ENCODE peak calls at places on chromosomes 3 and 15, in seven cellular contexts. One of them, this sample, is unnamed.

GRCh38 chr3:72655758-72656157 is 192.5 kb downstream of the SHQ1 start:
- DNase-seq in OCI-M1: no peak
- DNase-seq in iPS DF 19.7: no peak
- DNase-seq in body of pancreas: no peak
- DNase-seq in OCI-LY7: no peak
- DNase-seq in activated naive CD4-positive, alpha-beta T cell: no peak
- DNase-seq in AG20443: no peak
- DNase-seq in this sample: peak; percentile 14

GRCh38 chr15:39786444-39787056 is 3.9 kb upstream of the FSIP1 start:
- DNase-seq in activated naive CD4-positive, alpha-beta T cell: no peak
- DNase-seq in OCI-M1: peak; percentile 79
- DNase-seq in iPS DF 19.7: no peak
- DNase-seq in body of pancreas: no peak
- DNase-seq in AG20443: peak; percentile 39
- DNase-seq in OCI-LY7: peak; percentile 63
- DNase-seq in this sample: peak; percentile 79

GRCh38 chr15:101062471-101063171 is 143.5 kb downstream of the LRRK1 start:
- DNase-seq in OCI-LY7: peak; percentile 88
- DNase-seq in OCI-M1: no peak
- DNase-seq in AG20443: no peak
- DNase-seq in activated naive CD4-positive, alpha-beta T cell: no peak
- DNase-seq in iPS DF 19.7: peak; percentile 70
- DNase-seq in body of pancreas: no peak
- DNase-seq in this sample: no peak

GRCh38 chr3:126550488-126551051 is 8.2 kb downstream of the C3orf22 start:
- DNase-seq in body of pancreas: no peak
- DNase-seq in OCI-LY7: no peak
- DNase-seq in AG20443: peak; percentile 9
- DNase-seq in iPS DF 19.7: no peak
- DNase-seq in activated naive CD4-positive, alpha-beta T cell: no peak
- DNase-seq in OCI-M1: no peak
- DNase-seq in this sample: no peak

GRCh38 chr3:171835116-171835515 is 8.0 kb upstream of the TMEM212 start:
- DNase-seq in OCI-M1: peak; percentile 18
- DNase-seq in activated naive CD4-positive, alpha-beta T cell: no peak
- DNase-seq in body of pancreas: no peak
- DNase-seq in OCI-LY7: no peak
- DNase-seq in iPS DF 19.7: no peak
- DNase-seq in AG20443: no peak
- DNase-seq in this sample: no peak

GRCh38 chr3:6921041-6921440 is 60.1 kb downstream of the GRM7 start:
- DNase-seq in OCI-LY7: no peak
- DNase-seq in body of pancreas: peak; percentile 68
- DNase-seq in AG20443: no peak
- DNase-seq in activated naive CD4-positive, alpha-beta T cell: no peak
- DNase-seq in iPS DF 19.7: no peak
- DNase-seq in OCI-M1: no peak
- DNase-seq in this sample: peak; percentile 94

GRCh38 chr15:44775923-44776322 is 39.6 kb downstream of the TRIM69 start:
- DNase-seq in iPS DF 19.7: no peak
- DNase-seq in body of pancreas: no peak
- DNase-seq in OCI-M1: no peak
- DNase-seq in activated naive CD4-positive, alpha-beta T cell: no peak
- DNase-seq in OCI-LY7: peak; percentile 14
- DNase-seq in AG20443: no peak
- DNase-seq in this sample: no peak

GRCh38 chr15:43518073-43518761 is 809 bp downstream of the MAP1A start:
- DNase-seq in OCI-M1: peak; percentile 76
- DNase-seq in activated naive CD4-positive, alpha-beta T cell: no peak
- DNase-seq in AG20443: peak; percentile 62
- DNase-seq in body of pancreas: peak; percentile 21
- DNase-seq in OCI-LY7: peak; percentile 74
- DNase-seq in iPS DF 19.7: no peak
- DNase-seq in this sample: peak; percentile 71

GRCh38 chr3:5331567-5332269 is 144.2 kb downstream of the EDEM1 start:
- DNase-seq in AG20443: no peak
- DNase-seq in body of pancreas: no peak
- DNase-seq in OCI-LY7: no peak
- DNase-seq in OCI-M1: no peak
- DNase-seq in activated naive CD4-positive, alpha-beta T cell: no peak
- DNase-seq in iPS DF 19.7: no peak
- DNase-seq in this sample: no peak

GRCh38 chr15:85771276-85771675 is 23.4 kb downstream of the KLHL25 start:
- DNase-seq in OCI-LY7: no peak
- DNase-seq in OCI-M1: no peak
- DNase-seq in AG20443: no peak
- DNase-seq in activated naive CD4-positive, alpha-beta T cell: no peak
- DNase-seq in iPS DF 19.7: no peak
- DNase-seq in body of pancreas: no peak
- DNase-seq in this sample: no peak

GRCh38 chr3:123695731-123696640 is 111.1 kb upstream of the HACD2 start:
- DNase-seq in activated naive CD4-positive, alpha-beta T cell: no peak
- DNase-seq in body of pancreas: no peak
- DNase-seq in AG20443: no peak
- DNase-seq in OCI-LY7: no peak
- DNase-seq in iPS DF 19.7: no peak
- DNase-seq in OCI-M1: peak; percentile 5
- DNase-seq in this sample: no peak

GRCh38 chr3:128488995-128489859 is 3.8 kb downstream of the GATA2 start:
- DNase-seq in body of pancreas: peak; percentile 84
- DNase-seq in OCI-M1: peak; percentile 90
- DNase-seq in iPS DF 19.7: no peak
- DNase-seq in AG20443: peak; percentile 85
- DNase-seq in OCI-LY7: no peak
- DNase-seq in activated naive CD4-positive, alpha-beta T cell: no peak
- DNase-seq in this sample: peak; percentile 57

GRCh38 chr15:41367418-41367817 is 34.7 kb downstream of the NUSAP1 start:
- DNase-seq in OCI-LY7: no peak
- DNase-seq in AG20443: no peak
- DNase-seq in OCI-M1: no peak
- DNase-seq in body of pancreas: no peak
- DNase-seq in iPS DF 19.7: no peak
- DNase-seq in activated naive CD4-positive, alpha-beta T cell: no peak
- DNase-seq in this sample: no peak

GRCh38 chr3:177770821-177771220 is 573.5 kb upstream of the TBL1XR1 start:
- DNase-seq in AG20443: peak; percentile 22
- DNase-seq in activated naive CD4-positive, alpha-beta T cell: no peak
- DNase-seq in body of pancreas: no peak
- DNase-seq in iPS DF 19.7: no peak
- DNase-seq in OCI-LY7: no peak
- DNase-seq in OCI-M1: no peak
- DNase-seq in this sample: peak; percentile 76

GRCh38 chr15:67820992-67821783 is 4.1 kb upstream of the SKOR1 start:
- DNase-seq in activated naive CD4-positive, alpha-beta T cell: peak; percentile 18
- DNase-seq in body of pancreas: peak; percentile 59
- DNase-seq in iPS DF 19.7: no peak
- DNase-seq in AG20443: peak; percentile 89
- DNase-seq in OCI-M1: peak; percentile 23
- DNase-seq in OCI-LY7: no peak
- DNase-seq in this sample: peak; percentile 83

GRCh38 chr15:22232675-22233074 is 152.3 kb downstream of the OR4M2 start:
- DNase-seq in OCI-LY7: no peak
- DNase-seq in OCI-M1: no peak
- DNase-seq in iPS DF 19.7: no peak
- DNase-seq in body of pancreas: no peak
- DNase-seq in AG20443: no peak
- DNase-seq in activated naive CD4-positive, alpha-beta T cell: no peak
- DNase-seq in this sample: no peak

GRCh38 chr3:24237971-24238767 is 256.5 kb downstream of the THRB start:
- DNase-seq in iPS DF 19.7: peak; percentile 67
- DNase-seq in activated naive CD4-positive, alpha-beta T cell: peak; percentile 0
- DNase-seq in OCI-M1: peak; percentile 75
- DNase-seq in OCI-LY7: peak; percentile 75
- DNase-seq in AG20443: peak; percentile 74
- DNase-seq in body of pancreas: peak; percentile 54
- DNase-seq in this sample: peak; percentile 94

GRCh38 chr3:177197041-177197933 is at the start of gene TBL1XR1:
- DNase-seq in AG20443: peak; percentile 94
- DNase-seq in OCI-M1: peak; percentile 84
- DNase-seq in activated naive CD4-positive, alpha-beta T cell: peak; percentile 79
- DNase-seq in OCI-LY7: peak; percentile 94
- DNase-seq in body of pancreas: peak; percentile 95
- DNase-seq in iPS DF 19.7: peak; percentile 80
- DNase-seq in this sample: peak; percentile 98

GRCh38 chr3:72299321-72299802 is 514.4 kb upstream of the PROK2 start:
- DNase-seq in AG20443: peak; percentile 42
- DNase-seq in OCI-M1: no peak
- DNase-seq in activated naive CD4-positive, alpha-beta T cell: no peak
- DNase-seq in OCI-LY7: no peak
- DNase-seq in iPS DF 19.7: no peak
- DNase-seq in body of pancreas: no peak
- DNase-seq in this sample: peak; percentile 60

GRCh38 chr3:72127213-72127612 is 342.3 kb upstream of the PROK2 start:
- DNase-seq in activated naive CD4-positive, alpha-beta T cell: no peak
- DNase-seq in AG20443: no peak
- DNase-seq in iPS DF 19.7: no peak
- DNase-seq in OCI-LY7: no peak
- DNase-seq in OCI-M1: no peak
- DNase-seq in body of pancreas: no peak
- DNase-seq in this sample: no peak

GRCh38 chr3:120094776-120095225 is 554 bp upstream of the GSK3B start:
- DNase-seq in activated naive CD4-positive, alpha-beta T cell: peak; percentile 96
- DNase-seq in body of pancreas: peak; percentile 97
- DNase-seq in AG20443: peak; percentile 94
- DNase-seq in iPS DF 19.7: peak; percentile 99
- DNase-seq in OCI-M1: peak; percentile 99
- DNase-seq in OCI-LY7: peak; percentile 98
- DNase-seq in this sample: peak; percentile 100

GRCh38 chr3:156691920-156692319 is 17.5 kb downstream of the TIPARP start:
- DNase-seq in OCI-M1: no peak
- DNase-seq in activated naive CD4-positive, alpha-beta T cell: no peak
- DNase-seq in AG20443: peak; percentile 27
- DNase-seq in iPS DF 19.7: no peak
- DNase-seq in body of pancreas: no peak
- DNase-seq in OCI-LY7: no peak
- DNase-seq in this sample: peak; percentile 53

GRCh38 chr3:10977864-10978510 is 14.6 kb upstream of the SLC6A1 start:
- DNase-seq in body of pancreas: no peak
- DNase-seq in OCI-M1: no peak
- DNase-seq in iPS DF 19.7: no peak
- DNase-seq in AG20443: no peak
- DNase-seq in OCI-LY7: no peak
- DNase-seq in activated naive CD4-positive, alpha-beta T cell: no peak
- DNase-seq in this sample: peak; percentile 73

GRCh38 chr3:159872374-159873109 is 116.1 kb upstream of the IL12A start:
- DNase-seq in AG20443: peak; percentile 67
- DNase-seq in body of pancreas: no peak
- DNase-seq in iPS DF 19.7: no peak
- DNase-seq in OCI-M1: no peak
- DNase-seq in activated naive CD4-positive, alpha-beta T cell: no peak
- DNase-seq in OCI-LY7: no peak
- DNase-seq in this sample: peak; percentile 64

GRCh38 chr3:195425849-195426248 is 17.0 kb downstream of the ACAP2 start:
- DNase-seq in AG20443: no peak
- DNase-seq in body of pancreas: no peak
- DNase-seq in OCI-LY7: no peak
- DNase-seq in OCI-M1: no peak
- DNase-seq in iPS DF 19.7: no peak
- DNase-seq in activated naive CD4-positive, alpha-beta T cell: no peak
- DNase-seq in this sample: no peak

GRCh38 chr3:193737191-193737751 is 144.3 kb downstream of the OPA1 start:
- DNase-seq in OCI-M1: no peak
- DNase-seq in OCI-LY7: no peak
- DNase-seq in iPS DF 19.7: no peak
- DNase-seq in body of pancreas: peak; percentile 25
- DNase-seq in activated naive CD4-positive, alpha-beta T cell: no peak
- DNase-seq in AG20443: no peak
- DNase-seq in this sample: no peak

GRCh38 chr3:196186661-196187573 is 24.3 kb downstream of the ZDHHC19 start:
- DNase-seq in OCI-M1: no peak
- DNase-seq in activated naive CD4-positive, alpha-beta T cell: no peak
- DNase-seq in OCI-LY7: peak; percentile 68
- DNase-seq in AG20443: no peak
- DNase-seq in iPS DF 19.7: no peak
- DNase-seq in body of pancreas: no peak
- DNase-seq in this sample: no peak

GRCh38 chr15:69225355-69226027 is 65.1 kb downstream of the GLCE start:
- DNase-seq in OCI-M1: peak; percentile 67
- DNase-seq in OCI-LY7: peak; percentile 9
- DNase-seq in AG20443: peak; percentile 15
- DNase-seq in iPS DF 19.7: no peak
- DNase-seq in activated naive CD4-positive, alpha-beta T cell: no peak
- DNase-seq in body of pancreas: no peak
- DNase-seq in this sample: peak; percentile 20

GRCh38 chr3:194672876-194673275 is 885 bp upstream of the LSG1 start:
- DNase-seq in OCI-LY7: no peak
- DNase-seq in iPS DF 19.7: no peak
- DNase-seq in OCI-M1: no peak
- DNase-seq in activated naive CD4-positive, alpha-beta T cell: no peak
- DNase-seq in AG20443: no peak
- DNase-seq in body of pancreas: no peak
- DNase-seq in this sample: no peak

GRCh38 chr3:140180603-140181002 is 245.6 kb downstream of the CLSTN2 start:
- DNase-seq in activated naive CD4-positive, alpha-beta T cell: no peak
- DNase-seq in body of pancreas: no peak
- DNase-seq in AG20443: no peak
- DNase-seq in OCI-LY7: no peak
- DNase-seq in OCI-M1: no peak
- DNase-seq in iPS DF 19.7: no peak
- DNase-seq in this sample: no peak

GRCh38 chr3:64399205-64399800 is 174.0 kb upstream of the PRICKLE2 start:
- DNase-seq in AG20443: peak; percentile 70
- DNase-seq in iPS DF 19.7: no peak
- DNase-seq in activated naive CD4-positive, alpha-beta T cell: no peak
- DNase-seq in body of pancreas: peak; percentile 39
- DNase-seq in OCI-LY7: peak; percentile 49
- DNase-seq in OCI-M1: peak; percentile 38
- DNase-seq in this sample: peak; percentile 86

GRCh38 chr3:134796313-134797079 is 1.4 kb downstream of the EPHB1 start:
- DNase-seq in OCI-M1: no peak
- DNase-seq in OCI-LY7: no peak
- DNase-seq in AG20443: peak; percentile 40
- DNase-seq in body of pancreas: no peak
- DNase-seq in iPS DF 19.7: no peak
- DNase-seq in activated naive CD4-positive, alpha-beta T cell: no peak
- DNase-seq in this sample: peak; percentile 58

GRCh38 chr3:56132762-56133161 is 335.5 kb downstream of the ERC2 start:
- DNase-seq in activated naive CD4-positive, alpha-beta T cell: no peak
- DNase-seq in iPS DF 19.7: no peak
- DNase-seq in OCI-LY7: no peak
- DNase-seq in body of pancreas: no peak
- DNase-seq in AG20443: no peak
- DNase-seq in OCI-M1: no peak
- DNase-seq in this sample: no peak

GRCh38 chr3:165210727-165211126 is 14.5 kb upstream of the SLITRK3 start:
- DNase-seq in OCI-M1: no peak
- DNase-seq in activated naive CD4-positive, alpha-beta T cell: no peak
- DNase-seq in iPS DF 19.7: no peak
- DNase-seq in AG20443: no peak
- DNase-seq in OCI-LY7: no peak
- DNase-seq in body of pancreas: no peak
- DNase-seq in this sample: no peak

GRCh38 chr3:61855211-61855610 is 293.8 kb downstream of the PTPRG start:
- DNase-seq in OCI-M1: no peak
- DNase-seq in activated naive CD4-positive, alpha-beta T cell: no peak
- DNase-seq in AG20443: peak; percentile 38
- DNase-seq in iPS DF 19.7: no peak
- DNase-seq in body of pancreas: no peak
- DNase-seq in OCI-LY7: no peak
- DNase-seq in this sample: peak; percentile 44

GRCh38 chr3:152121292-152121654 is 147.5 kb upstream of the MBNL1 start:
- DNase-seq in OCI-M1: no peak
- DNase-seq in iPS DF 19.7: no peak
- DNase-seq in OCI-LY7: no peak
- DNase-seq in AG20443: peak; percentile 56
- DNase-seq in activated naive CD4-positive, alpha-beta T cell: no peak
- DNase-seq in body of pancreas: no peak
- DNase-seq in this sample: peak; percentile 61

GRCh38 chr3:13063225-13063624 is 10.0 kb downstream of the IQSEC1 start:
- DNase-seq in body of pancreas: no peak
- DNase-seq in iPS DF 19.7: no peak
- DNase-seq in AG20443: no peak
- DNase-seq in activated naive CD4-positive, alpha-beta T cell: no peak
- DNase-seq in OCI-LY7: no peak
- DNase-seq in OCI-M1: no peak
- DNase-seq in this sample: peak; percentile 52

This sample was measured in astrocyte of the hippocampus.